ENCODE peak calls at places on chromosome 5, in four cellular contexts. M is hepatocyte, Q is fibroblast of lung, S is HepG2. H is an unnamed sample.
A peak's percentile ranks its signal among the peaks of the same experiment; 100 is the strongest.

GRCh38 chr5:167920589-167920988 is 370.9 kb upstream of the WWC1 start:
- DNase-seq in S (no peak), Q (no peak), M (no peak), H (no peak)

GRCh38 chr5:86460519-86460918 is 157.2 kb upstream of the COX7C start:
- DNase-seq in S (no peak), M (no peak), Q (no peak), H (no peak)

GRCh38 chr5:111299067-111299481 is 74.9 kb downstream of the CAMK4 start:
- DNase-seq in S (peak; percentile 4), Q (no peak), M (no peak), H (no peak)

GRCh38 chr5:135055385-135055784 is 21.4 kb upstream of the PITX1 start:
- DNase-seq in S (no peak), Q (no peak), M (no peak), H (no peak)

GRCh38 chr5:6188344-6188743 is 190.0 kb downstream of the MED10 start:
- DNase-seq in Q (no peak), M (no peak), S (no peak), H (peak; percentile 42)

GRCh38 chr5:93578813-93579560 is 2.0 kb downstream of the NR2F1-AS1 start:
- DNase-seq in M (no peak), S (no peak), Q (peak; percentile 80), H (no peak)

GRCh38 chr5:32089146-32090000 is 84.7 kb downstream of the GOLPH3 start:
- DNase-seq in Q (no peak), M (no peak), S (no peak), H (no peak)

GRCh38 chr5:140554454-140554853 is 2.8 kb downstream of the SRA1 start:
- DNase-seq in S (no peak), M (no peak), Q (peak; percentile 42), H (no peak)

GRCh38 chr5:156838966-156839365 is 11.1 kb upstream of the PPP1R2B start:
- DNase-seq in Q (no peak), S (no peak), M (no peak), H (no peak)

GRCh38 chr5:118165619-118166018 is 822.7 kb downstream of the DTWD2 start:
- DNase-seq in S (no peak), M (no peak), Q (no peak), H (no peak)

GRCh38 chr5:109328626-109329025 is 81.1 kb downstream of the PJA2 start:
- DNase-seq in S (no peak), Q (peak; percentile 50), M (no peak), H (no peak)

GRCh38 chr5:140590861-140591260 is 26.2 kb downstream of the SLC35A4 start:
- DNase-seq in M (no peak), Q (no peak), S (no peak), H (no peak)

GRCh38 chr5:40628428-40628827 is 51.3 kb upstream of the PTGER4 start:
- DNase-seq in S (no peak), Q (no peak), M (no peak), H (no peak)

GRCh38 chr5:118195215-118195614 is 793.1 kb downstream of the DTWD2 start:
- DNase-seq in S (no peak), Q (no peak), M (no peak), H (no peak)

GRCh38 chr5:73066466-73066865 is 53.9 kb upstream of the TMEM171 start:
- DNase-seq in S (no peak), M (no peak), Q (peak; percentile 86), H (no peak)

GRCh38 chr5:16791036-16791705 is 144.9 kb downstream of the MYO10 start:
- DNase-seq in Q (peak; percentile 69), S (peak; percentile 36), M (peak; percentile 71), H (peak; percentile 79)
- H3K79me2 ChIP-seq in Q (peaks cover 34% of the 10 kb centered on the region), S (no peaks in the 10 kb centered on the region), M (peaks cover 18% of the 10 kb centered on the region), H (no peaks in the 10 kb centered on the region)

DNA sequence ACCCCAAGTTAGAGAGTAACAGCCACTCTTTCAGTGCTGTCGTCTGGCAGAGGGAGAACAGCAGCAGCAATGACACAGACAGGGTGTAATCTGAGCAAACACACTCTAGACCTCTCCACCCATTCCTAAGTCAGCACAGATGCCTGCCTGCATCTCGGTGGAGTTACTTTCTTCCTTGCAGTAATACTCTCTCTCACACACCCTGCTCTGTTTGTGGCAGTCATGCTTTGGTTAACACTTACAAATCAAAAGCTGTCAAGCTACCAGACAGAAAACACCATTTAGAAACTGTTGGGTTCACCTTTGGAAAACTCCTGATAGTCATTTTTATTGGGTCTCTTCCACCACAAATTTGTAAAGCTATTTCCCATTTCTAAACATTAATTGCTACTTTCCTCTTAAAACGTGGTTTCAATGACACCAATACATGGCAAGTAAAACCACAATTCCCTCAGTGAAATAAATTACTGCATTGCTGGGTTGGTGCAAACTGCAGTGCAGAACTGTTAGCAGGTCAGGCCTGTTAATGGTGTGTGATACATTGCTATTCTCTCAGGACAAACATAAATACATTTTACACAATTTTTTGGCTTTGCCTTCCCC is 27.2 kb downstream of the LHFPL2 start:
- DNase-seq in Q (peak; percentile 49), S (no peak), M (no peak), H (no peak)
- H3K79me2 ChIP-seq in Q (no peaks in the 10 kb centered on the region), S (peaks cover 21% of the 10 kb centered on the region), M (peaks cover 81% of the 10 kb centered on the region), H (no peaks in the 10 kb centered on the region)

DNA sequence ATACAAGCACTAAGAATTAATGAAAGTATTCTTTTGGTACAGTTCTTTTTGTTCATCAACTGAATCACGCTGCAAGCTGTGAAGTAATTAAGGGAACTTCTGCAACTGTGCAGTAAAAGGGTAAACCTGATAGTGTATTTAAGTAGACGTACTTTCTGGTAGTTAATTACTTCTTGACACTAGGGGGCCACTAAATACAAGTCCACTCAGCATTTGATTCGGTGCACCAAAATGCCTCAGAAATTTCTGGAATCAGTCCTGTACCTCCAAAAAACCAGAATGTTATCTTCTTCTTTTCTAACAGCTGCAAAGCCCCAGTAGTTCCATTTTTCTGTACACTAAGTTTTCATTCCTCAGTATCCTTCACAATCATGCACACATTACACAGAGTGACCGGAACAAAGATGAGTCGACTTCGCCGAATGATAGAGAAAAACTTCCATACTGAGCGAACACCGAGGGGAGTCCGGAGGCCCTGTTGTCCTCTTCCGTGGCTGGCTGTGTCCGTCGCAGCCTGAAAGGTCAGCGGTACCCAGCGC is 500 bp downstream of the GFM2 start:
- DNase-seq in Q (peak; percentile 73), M (peak; percentile 32), S (peak; percentile 19), H (peak; percentile 80)
- H3K79me2 ChIP-seq in Q (peaks cover 41% of the 10 kb centered on the region), M (peaks cover 50% of the 10 kb centered on the region), S (peaks cover 49% of the 10 kb centered on the region), H (peaks cover 78% of the 10 kb centered on the region)

DNA sequence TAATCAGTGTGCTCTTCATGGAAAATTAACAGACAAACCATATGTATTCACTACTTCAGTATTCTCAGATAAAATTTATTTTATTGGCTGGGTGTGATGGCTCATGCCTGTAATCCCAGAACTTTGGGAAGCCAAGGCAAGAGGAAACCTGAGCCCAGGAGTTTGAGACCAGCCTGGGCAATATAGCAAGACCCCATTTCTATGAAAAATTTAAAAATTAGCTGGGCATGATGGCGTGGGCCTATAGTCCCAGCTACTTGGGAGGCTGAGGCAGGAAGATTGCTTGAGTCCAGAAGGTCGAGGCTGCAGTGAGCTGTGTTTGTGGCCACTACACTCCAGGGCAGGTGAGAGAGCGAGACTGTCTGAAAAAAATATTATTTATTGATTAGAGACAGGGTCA is 23.4 kb upstream of the CREBRF start:
- DNase-seq in M (no peak), Q (no peak), S (no peak), H (no peak)
- H3K79me2 ChIP-seq in M (peaks cover 64% of the 10 kb centered on the region), Q (peaks cover 25% of the 10 kb centered on the region), S (peaks cover 12% of the 10 kb centered on the region), H (peaks cover 36% of the 10 kb centered on the region)